ENCODE peak calls at places on chromosomes 4 and X, in six cellular contexts. S is HT1080; J is CD8-positive, alpha-beta memory T cell; U is stimulated activated CD4-positive, alpha-beta T cell treated with anti-CD3 and anti-CD28 coated beads, Interleukin-1b, Interleukin-23, amount 100 ng/mL, for 24 hours; V is AG08395; L is stimulated activated naive CD4-positive, alpha-beta T cell. R is an unnamed sample.

GRCh38 chr4:119498520-119498919 is 130.1 kb downstream of the PDE5A start:
- DNase-seq in S (no peak), J (no peak), U (no peak), V (no peak), L (no peak), R (no peak)

GRCh38 chr4:25527044-25527443 is 128.6 kb upstream of the SLC34A2 start:
- DNase-seq in S (no peak), J (no peak), U (no peak), V (no peak), L (no peak), R (peak; percentile 74)

GRCh38 chr4:35559559-35560365 is 684.6 kb downstream of the ARAP2 start:
- DNase-seq in S (no peak), J (no peak), U (no peak), V (no peak), L (no peak), R (no peak)

GRCh38 chr4:109229028-109229427 is 73.4 kb downstream of the COL25A1 start:
- DNase-seq in S (no peak), J (no peak), U (no peak), V (no peak), L (no peak), R (no peak)

GRCh38 chrX:140110081-140110650 is 144.8 kb upstream of the CXorf66 start:
- DNase-seq in S (no peak), J (no peak), U (no peak), V (no peak), L (no peak), R (no peak)

GRCh38 chrX:130167040-130167439 is 1.4 kb upstream of the AIFM1 start:
- DNase-seq in S (no peak), J (no peak), U (no peak), V (no peak), L (no peak), R (no peak)

GRCh38 chrX:103063191-103063845 is 653 bp downstream of the BEX1 start:
- DNase-seq in S (peak; percentile 42), J (no peak), U (no peak), V (peak; percentile 24), L (no peak), R (no peak)

GRCh38 chrX:132443736-132444135 is 45.1 kb downstream of the MBNL3 start:
- DNase-seq in S (no peak), J (no peak), U (no peak), V (no peak), L (no peak), R (no peak)

GRCh38 chr4:79851625-79852304 is 221.3 kb downstream of the ANTXR2 start:
- DNase-seq in S (no peak), J (no peak), U (no peak), V (no peak), L (no peak), R (peak; percentile 18)

GRCh38 chr4:81164126-81164525 is 50.9 kb downstream of the PRKG2 start:
- DNase-seq in S (no peak), J (no peak), U (no peak), V (no peak), L (no peak), R (no peak)

GRCh38 chrX:15737188-15737956 is 698 bp upstream of the CA5B start:
- DNase-seq in S (no peak), J (no peak), U (no peak), V (no peak), L (no peak), R (no peak)

GRCh38 chr4:2630556-2631273 is 94.3 kb downstream of the FAM193A start:
- DNase-seq in S (no peak), J (no peak), U (no peak), V (no peak), L (no peak), R (no peak)

GRCh38 chr4:124372916-124373315 is 339.6 kb downstream of the ANKRD50 start:
- DNase-seq in S (no peak), J (no peak), U (no peak), V (no peak), L (no peak), R (no peak)

GRCh38 chr4:7721984-7722551 is 217.6 kb downstream of the AFAP1 start:
- DNase-seq in S (no peak), J (no peak), U (no peak), V (no peak), L (no peak), R (no peak)

GRCh38 chrX:118221733-118222132 is 105.1 kb upstream of the KLHL13 start:
- DNase-seq in S (no peak), J (no peak), U (no peak), V (no peak), L (no peak), R (no peak)

GRCh38 chr4:171676555-171677215 is 136.5 kb upstream of the GALNTL6 start:
- DNase-seq in S (no peak), J (no peak), U (no peak), V (no peak), L (no peak), R (no peak)

GRCh38 chr4:138911903-138912713 is 103.5 kb upstream of the NOCT start:
- DNase-seq in S (no peak), J (no peak), U (no peak), V (no peak), L (no peak), R (no peak)

GRCh38 chrX:49840679-49841078 is 11.6 kb downstream of the PAGE4 start:
- DNase-seq in S (peak; percentile 76), J (no peak), U (peak; percentile 34), V (peak; percentile 11), L (no peak), R (peak; percentile 39)

GRCh38 chr4:85474818-85475630 is at the start of gene ARHGAP24:
- DNase-seq in S (no peak), J (no peak), U (no peak), V (peak; percentile 91), L (no peak), R (peak; percentile 96)

GRCh38 chr4:84944952-84945351 is 21.5 kb downstream of the WDFY3 start:
- DNase-seq in S (no peak), J (no peak), U (no peak), V (peak; percentile 11), L (no peak), R (peak; percentile 29)

GRCh38 chrX:79415056-79415455 is 47.9 kb upstream of the ITM2A start:
- DNase-seq in S (no peak), J (no peak), U (no peak), V (no peak), L (no peak), R (no peak)

GRCh38 chr4:140861359-140862181 is 105.4 kb upstream of the TBC1D9 start:
- DNase-seq in S (peak; percentile 69), J (no peak), U (peak; percentile 22), V (peak; percentile 74), L (peak; percentile 2), R (no peak)

GRCh38 chr4:1449475-1449832 is 43.2 kb upstream of the NKX1-1 start:
- DNase-seq in S (no peak), J (no peak), U (no peak), V (no peak), L (no peak), R (no peak)

GRCh38 chr4:6403400-6403685 is 69.1 kb downstream of the PPP2R2C start:
- DNase-seq in S (no peak), J (no peak), U (no peak), V (no peak), L (no peak), R (no peak)

GRCh38 chr4:8159522-8160232 is 1.1 kb upstream of the ABLIM2 start:
- DNase-seq in S (no peak), J (no peak), U (no peak), V (no peak), L (no peak), R (no peak)

GRCh38 chr4:57071340-57071739 is 38.8 kb downstream of the IGFBP7 start:
- DNase-seq in S (no peak), J (no peak), U (no peak), V (peak; percentile 53), L (no peak), R (peak; percentile 67)

GRCh38 chr4:127165971-127166370 is 466.8 kb upstream of the INTU start:
- DNase-seq in S (no peak), J (no peak), U (no peak), V (no peak), L (no peak), R (no peak)

GRCh38 chrX:103664363-103664762 is 22.1 kb downstream of the MORF4L2 start:
- DNase-seq in S (no peak), J (no peak), U (no peak), V (no peak), L (no peak), R (no peak)

GRCh38 chrX:16992411-16992810 is 46.0 kb downstream of the REPS2 start:
- DNase-seq in S (no peak), J (no peak), U (no peak), V (no peak), L (no peak), R (no peak)

GRCh38 chr4:42488114-42488513 is 90.8 kb downstream of the SHISA3 start:
- DNase-seq in S (no peak), J (no peak), U (no peak), V (no peak), L (no peak), R (no peak)